ENCODE peak calls at places on chromosomes 6 and 20, in ten cellular contexts. Z is GM12878, E is breast epithelium, H is spleen, Y is SK-N-MC, J is HL-60, V is transverse colon, S is prostate gland, O is upper lobe of left lung, A is HCT116. N is an unnamed sample.

GRCh38 chr6:4135665-4136353 is 434 bp upstream of the ECI2 start:
- DNase-seq in V (peak; percentile 98), A (peak; percentile 78), E (peak; percentile 95), H (peak; percentile 98), Y (peak; percentile 37), Z (peak; percentile 49), S (peak; percentile 95), J (peak; percentile 83), O (peak; percentile 97), N (peak; percentile 96)

GRCh38 chr20:43397147-43397546 is 60.5 kb upstream of the SRSF6 start:
- DNase-seq in V (no peak), E (no peak), S (no peak), A (no peak), H (no peak), Z (no peak), O (no peak), Y (no peak), J (no peak), N (no peak)

GRCh38 chr6:15249371-15250019 is 3.6 kb downstream of the JARID2 start:
- DNase-seq in A (no peak), Y (no peak), E (no peak), Z (no peak), V (no peak), S (no peak), H (peak; percentile 40), O (no peak), J (no peak), N (no peak)

GRCh38 chr20:36470482-36471062 is 70.7 kb upstream of the MYL9 start:
- DNase-seq in H (no peak), E (no peak), A (no peak), O (no peak), S (no peak), J (no peak), V (no peak), Z (no peak), Y (no peak), N (no peak)

GRCh38 chr6:109449789-109450673 is 5.5 kb downstream of the MICAL1 start:
- DNase-seq in O (no peak), V (peak; percentile 43), H (peak; percentile 91), E (no peak), S (no peak), J (no peak), Z (no peak), Y (no peak), A (no peak), N (no peak)

GRCh38 chr6:39314273-39314790 is at the start of gene KCNK17:
- DNase-seq in J (peak; percentile 79), Z (no peak), V (no peak), S (no peak), A (no peak), O (no peak), Y (no peak), E (no peak), H (no peak), N (no peak)

GRCh38 chr6:139508023-139508422 is 133.6 kb upstream of the CITED2 start:
- DNase-seq in O (no peak), E (no peak), A (no peak), V (no peak), H (no peak), Y (no peak), S (no peak), J (peak; percentile 74), Z (no peak), N (no peak)

GRCh38 chr6:130111031-130111430 is 92.7 kb downstream of the L3MBTL3 start:
- DNase-seq in Z (no peak), Y (no peak), J (no peak), A (no peak), V (no peak), S (no peak), H (no peak), O (no peak), E (no peak), N (no peak)

GRCh38 chr20:32534661-32535240 is 50.4 kb downstream of the NOL4L start:
- DNase-seq in Z (no peak), J (peak; percentile 23), V (no peak), H (no peak), S (no peak), A (no peak), O (no peak), Y (no peak), E (no peak), N (no peak)

GRCh38 chr6:150395388-150396009 is 26.7 kb downstream of the IYD start:
- DNase-seq in H (no peak), E (no peak), Y (no peak), A (peak; percentile 49), V (peak; percentile 35), Z (no peak), J (peak; percentile 40), S (peak; percentile 28), O (peak; percentile 66), N (no peak)

GRCh38 chr6:29708432-29709177 is 14.6 kb upstream of the HLA-F start:
- DNase-seq in Z (peak; percentile 43), S (no peak), J (no peak), V (peak; percentile 59), Y (no peak), O (peak; percentile 49), H (no peak), E (no peak), A (no peak), N (peak; percentile 34)

GRCh38 chr6:125810435-125810834 is 19.7 kb downstream of the NCOA7 start:
- DNase-seq in V (no peak), O (no peak), J (no peak), Z (no peak), H (no peak), E (no peak), S (no peak), Y (no peak), A (no peak), N (no peak)

GRCh38 chr6:94988701-94989100 is 588.6 kb upstream of the MANEA start:
- DNase-seq in Y (no peak), H (no peak), S (no peak), O (no peak), Z (no peak), A (no peak), E (no peak), V (no peak), J (no peak), N (no peak)

GRCh38 chr20:1328680-1329330 is at the start of gene SDCBP2:
- DNase-seq in Y (no peak), E (no peak), V (peak; percentile 92), J (no peak), A (peak; percentile 23), Z (no peak), S (peak; percentile 51), H (peak; percentile 69), O (peak; percentile 84), N (peak; percentile 89)

GRCh38 chr6:17865798-17866725 is 121.4 kb downstream of the KIF13A start:
- DNase-seq in V (peak; percentile 18), H (no peak), S (peak; percentile 14), A (peak; percentile 98), J (no peak), Z (no peak), Y (no peak), O (peak; percentile 24), E (no peak), N (peak; percentile 39)

DNA sequence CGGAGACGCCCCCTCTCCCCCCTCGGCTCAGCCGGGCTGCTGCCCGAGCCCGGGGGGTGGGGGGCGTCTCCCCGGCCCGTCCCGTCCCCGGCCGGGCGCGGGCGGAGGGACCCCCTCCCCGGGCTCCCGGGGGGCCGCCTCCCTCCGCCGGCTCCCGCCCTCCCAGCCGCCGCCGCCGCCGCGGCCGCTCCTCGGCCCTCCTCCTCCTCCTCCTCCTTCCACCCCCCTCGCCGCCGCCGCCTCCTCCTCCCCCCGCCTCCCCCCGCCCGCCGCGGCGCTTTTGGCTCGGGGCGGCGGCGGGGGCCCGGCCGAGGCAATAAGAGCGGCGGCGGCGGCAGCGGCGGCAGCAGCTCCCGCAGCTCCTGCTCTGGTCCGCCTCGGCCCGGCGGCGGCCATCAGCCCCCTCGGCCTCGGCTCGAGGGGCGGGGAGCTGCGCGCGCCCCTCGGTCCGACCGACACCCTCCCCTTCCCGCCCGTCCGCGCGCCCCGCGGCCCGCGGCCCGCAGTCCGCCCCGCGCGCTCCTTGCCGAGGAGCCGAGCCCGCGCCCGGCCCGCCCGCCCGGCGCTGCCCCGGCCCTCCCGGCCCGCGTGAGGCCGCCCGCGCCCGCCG is 38.7 kb downstream of the GNAS start:
- DNase-seq in O (peak; percentile 82), Y (no peak), S (peak; percentile 74), V (peak; percentile 86), H (peak; percentile 95), Z (no peak), A (no peak), J (peak; percentile 56), E (peak; percentile 79), N (peak; percentile 83)
- TF ChIP-seq POLR2AphosphoS5 in O (peak; percentile 60), Y (no peak), S (no peak), V (peak; percentile 66), H (peak; percentile 64), Z (peak; percentile 44), A (peak; percentile 72), J (peak; percentile 20), E (peak; percentile 29), N (no peak)

GRCh38 chr6:111524252-111524651 is 41.2 kb upstream of the REV3L start:
- DNase-seq in E (no peak), H (no peak), J (no peak), Y (no peak), V (no peak), S (no peak), A (no peak), Z (no peak), O (no peak), N (no peak)
- H3K27ac ChIP-seq in E (no peak overlapping the region), H (no peak overlapping the region), J (no peak overlapping the region), Y (peak overlapping the region; percentile 97), V (no peak overlapping the region), S (no peak overlapping the region), A (no peak overlapping the region), Z (no peak overlapping the region), O (no peak overlapping the region), N (no peak overlapping the region)

GRCh38 chr6:26054937-26055669 is 32.1 kb upstream of the HFE start:
- DNase-seq in H (peak; percentile 93), O (peak; percentile 95), S (peak; percentile 92), Z (peak; percentile 88), J (peak; percentile 97), E (peak; percentile 91), V (peak; percentile 90), A (peak; percentile 98), Y (peak; percentile 97), N (peak; percentile 87)
- TF ChIP-seq POLR2AphosphoS5 in H (peak; percentile 70), O (peak; percentile 46), S (peak; percentile 62), Z (peak; percentile 89), J (peak; percentile 84), E (peak; percentile 91), V (no peak), A (peak; percentile 98), Y (peak; percentile 95), N (peak; percentile 90)

DNA sequence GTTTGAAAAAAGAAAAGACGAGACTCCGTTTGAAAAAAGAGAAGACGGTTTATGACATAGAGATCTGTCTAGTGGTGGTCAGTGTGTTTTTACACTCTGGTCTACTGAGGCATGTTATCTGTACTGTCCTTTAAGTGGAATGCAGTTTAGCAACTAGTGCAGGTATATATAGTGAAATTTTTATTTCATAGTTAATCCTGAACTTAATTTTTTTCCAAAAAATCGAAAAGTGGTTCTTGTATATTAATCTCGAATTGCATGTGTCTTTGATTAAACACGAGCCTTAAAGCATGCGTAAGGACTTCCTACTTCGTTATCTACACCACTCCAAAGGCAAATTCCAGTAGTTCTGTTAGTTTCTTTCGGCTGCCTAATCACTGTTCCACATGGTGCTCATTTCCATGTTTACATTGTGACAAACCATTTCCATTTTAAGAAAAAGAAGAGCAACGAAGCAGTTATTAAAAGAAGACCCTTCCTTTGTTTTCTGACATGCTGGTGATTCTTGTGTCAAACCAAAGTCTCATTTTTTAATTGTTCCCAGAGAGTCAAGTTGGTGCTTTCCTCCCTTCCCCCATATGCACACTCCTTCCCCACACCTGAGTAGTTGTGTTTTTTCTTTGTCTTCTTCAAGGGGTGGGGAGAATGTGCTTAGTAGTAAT is 2.3 kb downstream of the SNX9 start:
- DNase-seq in V (no peak), H (no peak), S (no peak), O (no peak), Z (no peak), E (no peak), J (no peak), Y (peak; percentile 66), A (no peak), N (no peak)
- H3K27ac ChIP-seq in V (peak overlapping the region; percentile 99), H (no peak overlapping the region), S (peak overlapping the region; percentile 95), O (no peak overlapping the region), Z (no peak overlapping the region), E (peak overlapping the region; percentile 91), J (no peak overlapping the region), Y (peak overlapping the region; percentile 83), A (no peak overlapping the region), N (peak overlapping the region; percentile 72)